ENCODE peak calls at places on chromosomes 5 and 9, in eight cellular contexts. One of them, this sample, is unnamed.

GRCh38 chr5:78908173-78908901 is 76.8 kb downstream of the ARSB start:
- DNase-seq in Ammon's horn: peak
- DNase-seq in brain pericyte: peak
- DNase-seq in GM23248: peak
- DNase-seq in head of caudate nucleus: peak
- DNase-seq in iris pigment epithelial cell: peak
- DNase-seq in HAP-1: peak
- DNase-seq in H9: peak
- DNase-seq in this sample: no peak

GRCh38 chr5:132459031-132459982 is 31.3 kb downstream of the IRF1 start:
- DNase-seq in Ammon's horn: no peak
- DNase-seq in brain pericyte: no peak
- DNase-seq in GM23248: peak
- DNase-seq in head of caudate nucleus: no peak
- DNase-seq in iris pigment epithelial cell: peak
- DNase-seq in HAP-1: no peak
- DNase-seq in H9: no peak
- DNase-seq in this sample: no peak

GRCh38 chr5:133842846-133843725 is 125.3 kb downstream of the C5orf15 start:
- DNase-seq in Ammon's horn: no peak
- DNase-seq in brain pericyte: no peak
- DNase-seq in GM23248: no peak
- DNase-seq in head of caudate nucleus: no peak
- DNase-seq in iris pigment epithelial cell: no peak
- DNase-seq in HAP-1: no peak
- DNase-seq in H9: no peak
- DNase-seq in this sample: peak

GRCh38 chr9:37914701-37915358 is 10.9 kb upstream of the SLC25A51 start:
- DNase-seq in Ammon's horn: no peak
- DNase-seq in brain pericyte: no peak
- DNase-seq in GM23248: no peak
- DNase-seq in head of caudate nucleus: no peak
- DNase-seq in iris pigment epithelial cell: no peak
- DNase-seq in HAP-1: no peak
- DNase-seq in H9: no peak
- DNase-seq in this sample: no peak

GRCh38 chr9:96031366-96031824 is 155.9 kb downstream of the ERCC6L2 start:
- DNase-seq in Ammon's horn: peak
- DNase-seq in brain pericyte: peak
- DNase-seq in GM23248: no peak
- DNase-seq in head of caudate nucleus: no peak
- DNase-seq in iris pigment epithelial cell: no peak
- DNase-seq in HAP-1: peak
- DNase-seq in H9: no peak
- DNase-seq in this sample: peak

GRCh38 chr9:100595391-100596199 is 17.7 kb downstream of the CAVIN4 start:
- DNase-seq in Ammon's horn: peak
- DNase-seq in brain pericyte: peak
- DNase-seq in GM23248: peak
- DNase-seq in head of caudate nucleus: peak
- DNase-seq in iris pigment epithelial cell: peak
- DNase-seq in HAP-1: peak
- DNase-seq in H9: no peak
- DNase-seq in this sample: no peak

GRCh38 chr5:39211773-39212172 is 7.6 kb downstream of the FYB1 start:
- DNase-seq in Ammon's horn: no peak
- DNase-seq in brain pericyte: no peak
- DNase-seq in GM23248: no peak
- DNase-seq in head of caudate nucleus: no peak
- DNase-seq in iris pigment epithelial cell: no peak
- DNase-seq in HAP-1: no peak
- DNase-seq in H9: no peak
- DNase-seq in this sample: no peak

GRCh38 chr5:65858316-65858715 is 68.1 kb upstream of the ERBIN start:
- DNase-seq in Ammon's horn: no peak
- DNase-seq in brain pericyte: no peak
- DNase-seq in GM23248: peak
- DNase-seq in head of caudate nucleus: no peak
- DNase-seq in iris pigment epithelial cell: peak
- DNase-seq in HAP-1: no peak
- DNase-seq in H9: no peak
- DNase-seq in this sample: no peak

GRCh38 chr5:131386779-131387178 is 122.9 kb downstream of the CDC42SE2 start:
- DNase-seq in Ammon's horn: no peak
- DNase-seq in brain pericyte: no peak
- DNase-seq in GM23248: no peak
- DNase-seq in head of caudate nucleus: no peak
- DNase-seq in iris pigment epithelial cell: peak
- DNase-seq in HAP-1: no peak
- DNase-seq in H9: no peak
- DNase-seq in this sample: no peak

GRCh38 chr9:76458903-76459690 is at the start of gene GCNT1:
- DNase-seq in Ammon's horn: peak
- DNase-seq in brain pericyte: no peak
- DNase-seq in GM23248: peak
- DNase-seq in head of caudate nucleus: peak
- DNase-seq in iris pigment epithelial cell: peak
- DNase-seq in HAP-1: peak
- DNase-seq in H9: peak
- DNase-seq in this sample: peak

GRCh38 chr9:130919559-130920145 is 19.4 kb downstream of the FIBCD1 start:
- DNase-seq in Ammon's horn: no peak
- DNase-seq in brain pericyte: no peak
- DNase-seq in GM23248: no peak
- DNase-seq in head of caudate nucleus: no peak
- DNase-seq in iris pigment epithelial cell: no peak
- DNase-seq in HAP-1: no peak
- DNase-seq in H9: no peak
- DNase-seq in this sample: no peak

GRCh38 chr9:103245369-103245768 is 250.2 kb downstream of the CYLC2 start:
- DNase-seq in Ammon's horn: no peak
- DNase-seq in brain pericyte: no peak
- DNase-seq in GM23248: no peak
- DNase-seq in head of caudate nucleus: no peak
- DNase-seq in iris pigment epithelial cell: peak
- DNase-seq in HAP-1: no peak
- DNase-seq in H9: no peak
- DNase-seq in this sample: no peak

This sample was measured in kidney.